ENCODE peak calls at places on chromosomes 16 and 17, in ten cellular contexts. D, B, J, N, F, S, T, Z, R and M are unnamed samples.

GRCh38 chr16:72051818-72052217 is 2.5 kb upstream of the HP start:
- DNase-seq in N (no peak), B (no peak), R (no peak), Z (no peak), D (no peak), T (no peak), J (no peak), F (no peak), S (no peak), M (no peak)

GRCh38 chr16:12728471-12728870 is 75.2 kb downstream of the CPPED1 start:
- DNase-seq in S (no peak), D (no peak), B (no peak), J (no peak), T (no peak), R (no peak), N (no peak), F (peak; percentile 59), Z (no peak), M (no peak)

GRCh38 chr16:83926726-83927397 is 26.2 kb upstream of the OSGIN1 start:
- DNase-seq in D (peak; percentile 40), S (peak; percentile 27), R (peak; percentile 60), T (peak; percentile 59), F (peak; percentile 98), B (peak; percentile 43), Z (peak; percentile 64), J (peak; percentile 80), N (no peak), M (peak; percentile 57)

GRCh38 chr17:5781236-5781927 is 197.1 kb upstream of the NLRP1 start:
- DNase-seq in N (no peak), T (no peak), S (no peak), J (no peak), F (no peak), Z (no peak), R (no peak), D (no peak), B (no peak), M (no peak)

GRCh38 chr17:74444406-74444805 is 12.5 kb downstream of the GPRC5C start:
- DNase-seq in D (no peak), J (no peak), S (no peak), N (no peak), T (no peak), Z (no peak), B (no peak), R (no peak), F (no peak), M (no peak)

GRCh38 chr16:20899503-20900298 is 457 bp downstream of the DCUN1D3 start:
- DNase-seq in N (no peak), Z (no peak), S (no peak), F (no peak), T (no peak), J (no peak), D (no peak), R (no peak), B (no peak), M (peak; percentile 18)

GRCh38 chr16:2056077-2056476 is 8.3 kb downstream of the TSC2 start:
- DNase-seq in N (no peak), D (no peak), S (no peak), J (no peak), R (no peak), Z (peak; percentile 14), B (no peak), F (peak; percentile 63), T (no peak), M (no peak)

GRCh38 chr16:49439050-49439449 is 65.4 kb downstream of the C16orf78 start:
- DNase-seq in N (no peak), S (no peak), Z (no peak), D (no peak), R (no peak), F (no peak), B (no peak), T (no peak), J (no peak), M (no peak)

GRCh38 chr16:31130899-31131298 is 4.6 kb downstream of the PRSS8 start:
- DNase-seq in F (peak; percentile 89), J (no peak), N (no peak), S (no peak), Z (no peak), B (no peak), T (no peak), D (no peak), R (no peak), M (no peak)